ENCODE peak calls at places on chromosomes 11 and 22, in nine cellular contexts. X is lower lobe of right lung, A is Caco-2, F is SJSA1, U is GM12878, I is fibroblast of lung, Z is IMR-90, W is left ventricle myocardium inferior, G is neuronal stem cell. O is an unnamed sample. For H3K4me1, the result is how much of the 10 kb centered on the place peaks cover.

GRCh38 chr11:21511835-21512440 is 680.9 kb upstream of the ANO5 start:
- DNase-seq in X (peak), A (peak), F (no peak), U (no peak), I (no peak), Z (no peak), W (peak), G (peak), O (peak)

GRCh38 chr11:112516261-112516660 is 255.6 kb upstream of the PLET1 start:
- DNase-seq in X (no peak), A (no peak), F (no peak), U (no peak), I (no peak), Z (no peak), W (no peak), G (no peak), O (no peak)

GRCh38 chr11:126744699-126745098 is 255.9 kb downstream of the KIRREL3 start:
- DNase-seq in X (no peak), A (no peak), F (no peak), U (no peak), I (no peak), Z (no peak), W (no peak), G (no peak), O (no peak)

GRCh38 chr22:35971418-35972119 is 57.1 kb downstream of the RBFOX2 start:
- DNase-seq in X (no peak), A (no peak), F (peak), U (no peak), I (peak), Z (peak), W (no peak), G (no peak), O (no peak)

GRCh38 chr11:86484164-86484794 is 109.6 kb downstream of the CCDC81 start:
- DNase-seq in X (no peak), A (peak), F (peak), U (no peak), I (peak), Z (peak), W (peak), G (no peak), O (peak)

GRCh38 chr11:29119116-29119515 is 897.7 kb downstream of the KCNA4 start:
- DNase-seq in X (no peak), A (no peak), F (no peak), U (no peak), I (peak), Z (peak), W (no peak), G (no peak), O (no peak)

GRCh38 chr11:126862664-126863247 is 137.8 kb downstream of the KIRREL3 start:
- DNase-seq in X (no peak), A (no peak), F (no peak), U (no peak), I (no peak), Z (no peak), W (no peak), G (no peak), O (no peak)

GRCh38 chr11:134560066-134560465 is 148.0 kb upstream of the B3GAT1 start:
- DNase-seq in X (no peak), A (peak), F (no peak), U (no peak), I (no peak), Z (no peak), W (no peak), G (no peak), O (no peak)

GRCh38 chr11:13929551-13929950 is 33.0 kb upstream of the SPON1 start:
- DNase-seq in X (no peak), A (no peak), F (no peak), U (no peak), I (no peak), Z (no peak), W (no peak), G (no peak), O (no peak)

GRCh38 chr11:2752204-2752772 is 52.5 kb upstream of the KCNQ1OT1 start:
- DNase-seq in X (no peak), A (peak), F (peak), U (no peak), I (no peak), Z (peak), W (peak), G (no peak), O (no peak)

GRCh38 chr11:43269229-43269928 is 42.4 kb upstream of the API5 start:
- DNase-seq in X (no peak), A (no peak), F (no peak), U (no peak), I (no peak), Z (no peak), W (peak), G (no peak), O (no peak)

GRCh38 chr11:94680426-94680825 is 87.7 kb upstream of the AMOTL1 start:
- DNase-seq in X (no peak), A (no peak), F (no peak), U (no peak), I (no peak), Z (no peak), W (no peak), G (no peak), O (no peak)

GRCh38 chr11:86988351-86988881 is 33.2 kb upstream of the FZD4 start:
- DNase-seq in X (no peak), A (no peak), F (no peak), U (no peak), I (no peak), Z (no peak), W (no peak), G (no peak), O (no peak)

GRCh38 chr11:17649696-17650600 is 69.4 kb upstream of the MYOD1 start:
- DNase-seq in X (no peak), A (no peak), F (no peak), U (no peak), I (no peak), Z (no peak), W (no peak), G (no peak), O (no peak)

GRCh38 chr22:34966980-34967379 is 99.0 kb upstream of the ISX start:
- DNase-seq in X (no peak), A (no peak), F (peak), U (no peak), I (no peak), Z (no peak), W (no peak), G (no peak), O (no peak)

GRCh38 chr11:26084313-26084712 is 247.6 kb upstream of the ANO3 start:
- DNase-seq in X (no peak), A (no peak), F (no peak), U (no peak), I (peak), Z (no peak), W (no peak), G (no peak), O (no peak)

GRCh38 chr11:26088391-26088790 is 243.5 kb upstream of the ANO3 start:
- DNase-seq in X (no peak), A (no peak), F (no peak), U (no peak), I (peak), Z (peak), W (no peak), G (no peak), O (no peak)

GRCh38 chr11:26093206-26093605 is 238.7 kb upstream of the ANO3 start:
- DNase-seq in X (no peak), A (no peak), F (no peak), U (no peak), I (no peak), Z (no peak), W (no peak), G (no peak), O (no peak)

GRCh38 chr11:26087095-26087935 is 244.6 kb upstream of the ANO3 start:
- DNase-seq in X (no peak), A (no peak), F (no peak), U (peak), I (no peak), Z (no peak), W (no peak), G (no peak), O (no peak)
- H3K4me1 ChIP-seq in X (under half), A (under half), F (under half), U (under half), I (under half), Z (under half), W (under half), G (under half), O (under half)

DNA sequence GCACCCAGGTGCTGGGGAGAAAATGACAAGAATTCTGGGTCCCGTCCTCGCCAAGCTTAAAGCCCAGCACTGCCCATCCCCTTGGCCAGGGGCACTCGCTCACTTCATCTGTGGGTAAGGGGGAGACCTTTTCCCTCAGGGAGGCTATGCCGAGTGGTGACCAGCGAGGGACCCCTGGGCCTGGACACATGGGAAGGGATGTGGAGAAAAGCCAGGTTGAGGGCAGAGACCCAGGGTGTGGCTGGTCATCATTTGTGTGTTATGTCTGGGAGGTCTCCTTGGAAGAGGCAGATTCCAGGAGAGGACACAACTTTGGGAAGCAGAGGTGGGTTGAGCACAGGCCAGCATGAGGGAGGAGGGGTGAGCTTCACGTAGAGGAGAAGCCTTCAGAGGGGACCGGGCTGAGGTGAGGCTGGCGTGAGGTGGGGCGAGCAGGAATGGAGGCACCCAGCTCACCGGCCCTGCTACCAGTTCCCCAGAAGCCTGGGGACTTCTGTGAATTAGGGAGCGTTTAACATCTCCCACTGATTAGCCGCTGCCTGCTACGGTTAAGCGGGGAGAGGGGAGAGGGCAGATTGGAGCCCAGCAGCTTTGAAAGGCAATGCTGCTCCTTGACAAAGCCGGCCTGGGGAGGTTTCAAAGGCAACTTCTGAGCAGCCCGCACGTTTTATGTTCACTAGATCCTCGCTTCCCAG is 25.8 kb upstream of the NECTIN1 start:
- DNase-seq in X (no peak), A (peak), F (no peak), U (no peak), I (no peak), Z (no peak), W (no peak), G (no peak), O (no peak)
- H3K4me1 ChIP-seq in X (under half), A (under half), F (under half), U (under half), I (under half), Z (under half), W (under half), G (under half), O (under half)

DNA sequence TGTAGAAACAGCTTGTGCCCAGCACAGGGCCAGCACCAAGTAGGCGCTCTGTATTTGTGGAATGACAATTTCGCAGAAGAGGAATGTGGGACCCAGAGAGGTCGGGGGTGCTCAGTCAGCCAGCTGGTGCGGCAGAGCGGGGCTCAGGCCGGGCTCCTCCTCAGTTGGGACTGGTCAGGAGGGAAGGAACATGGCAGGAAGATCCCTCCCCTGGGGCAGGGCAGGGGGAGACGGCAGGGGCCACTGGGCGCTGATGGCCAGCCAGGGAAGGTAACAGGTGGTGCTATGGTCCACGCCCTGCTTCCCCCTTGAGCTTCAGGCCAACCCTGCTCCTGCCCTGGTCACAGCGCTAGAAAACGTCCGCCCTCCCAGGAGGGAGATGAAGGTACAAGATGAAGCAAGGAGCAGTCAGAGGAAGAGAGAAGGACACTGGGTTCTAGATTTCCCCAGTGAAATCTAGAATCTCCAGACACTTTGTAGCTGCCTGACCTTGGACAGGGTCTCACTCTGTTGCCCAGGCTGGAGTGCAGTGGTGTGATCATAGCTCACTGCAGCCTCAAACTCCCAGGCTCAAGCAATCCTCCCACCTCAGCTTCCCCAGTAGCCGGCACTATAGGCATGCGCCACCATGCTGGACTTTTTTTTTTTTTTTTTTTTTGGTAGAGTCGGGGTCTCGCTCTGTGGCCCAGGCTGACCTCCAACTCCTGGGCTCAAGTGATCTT is 13.5 kb upstream of the SPI1 start:
- DNase-seq in X (peak), A (no peak), F (no peak), U (no peak), I (no peak), Z (no peak), W (no peak), G (no peak), O (no peak)
- H3K4me1 ChIP-seq in X (half or more), A (under half), F (under half), U (under half), I (under half), Z (under half), W (under half), G (under half), O (under half)

DNA sequence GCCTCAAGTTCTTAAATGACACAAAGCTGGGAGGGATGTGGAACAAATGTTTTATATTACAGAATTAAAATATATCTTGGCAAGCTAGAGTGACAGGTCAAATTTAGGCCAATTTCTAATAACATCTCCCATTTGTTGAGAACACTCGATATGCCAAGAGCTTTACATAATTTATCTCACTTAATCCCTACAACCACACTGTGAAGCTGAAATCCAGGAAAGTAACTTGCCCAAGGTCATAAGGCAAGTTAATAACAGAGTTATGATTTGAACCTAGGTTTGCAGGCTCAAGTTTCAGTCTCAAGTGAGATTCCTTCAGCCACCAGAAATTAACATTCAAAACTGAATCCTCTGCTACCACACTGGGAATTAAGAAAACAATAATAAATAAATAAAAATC is 38.3 kb downstream of the RAB30 start:
- DNase-seq in X (no peak), A (no peak), F (no peak), U (no peak), I (no peak), Z (no peak), W (no peak), G (no peak), O (no peak)
- H3K4me1 ChIP-seq in X (under half), A (under half), F (under half), U (under half), I (under half), Z (under half), W (half or more), G (under half), O (under half)

DNA sequence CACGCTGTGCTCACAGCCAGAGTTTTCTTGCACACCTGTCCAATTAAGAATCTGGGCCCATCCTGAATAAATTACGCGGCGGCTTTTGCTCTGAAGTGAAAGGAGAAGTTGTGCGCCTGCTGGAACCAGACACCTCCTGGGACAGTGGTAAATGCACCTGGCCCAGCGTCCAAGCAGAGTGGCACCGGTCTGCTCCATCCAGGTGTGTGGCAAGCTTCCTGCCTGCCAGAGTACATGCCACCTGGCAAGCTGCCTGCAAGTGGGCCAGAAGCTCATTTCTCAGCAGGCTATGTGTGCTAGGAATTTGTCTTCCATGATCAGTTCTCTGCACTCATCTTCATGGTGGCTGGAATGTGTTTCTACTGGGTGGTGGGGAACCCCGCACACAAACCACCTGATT is 660.6 kb downstream of the ETS1 start:
- DNase-seq in X (no peak), A (no peak), F (no peak), U (no peak), I (no peak), Z (no peak), W (no peak), G (no peak), O (no peak)
- H3K4me1 ChIP-seq in X (under half), A (under half), F (under half), U (under half), I (under half), Z (under half), W (under half), G (under half), O (under half)

DNA sequence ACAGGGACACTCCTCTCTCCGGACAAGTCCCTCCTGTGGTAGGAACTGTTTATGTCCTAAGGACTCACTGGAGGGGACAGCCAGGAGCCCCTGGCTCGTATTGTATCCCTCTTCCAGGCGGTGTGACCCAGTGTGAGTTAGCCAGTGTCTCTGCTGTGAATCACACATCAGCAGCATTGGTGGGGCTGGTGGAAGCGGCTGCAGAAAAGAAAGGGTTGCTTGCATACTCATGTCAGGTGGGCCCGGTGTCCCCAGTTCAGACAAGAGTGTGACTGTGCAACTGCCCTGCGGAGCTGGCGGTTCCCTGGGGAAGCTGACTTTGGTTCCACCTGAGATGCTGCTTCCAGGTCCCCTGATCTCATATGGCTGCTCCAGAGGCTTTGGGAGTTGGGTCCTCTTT is 99.4 kb downstream of the ZBTB16 start:
- DNase-seq in X (no peak), A (no peak), F (no peak), U (no peak), I (no peak), Z (peak), W (no peak), G (no peak), O (no peak)
- H3K4me1 ChIP-seq in X (half or more), A (under half), F (under half), U (under half), I (under half), Z (under half), W (half or more), G (under half), O (half or more)

GRCh38 chr11:76798202-76798581 is 15.0 kb downstream of the TSKU start:
- DNase-seq in X (no peak), A (peak), F (no peak), U (no peak), I (no peak), Z (no peak), W (no peak), G (no peak), O (no peak)
- H3K4me1 ChIP-seq in X (under half), A (under half), F (under half), U (under half), I (under half), Z (under half), W (under half), G (under half), O (under half)

GRCh38 chr11:73386568-73386967 is 10.4 kb downstream of the RELT start:
- DNase-seq in X (no peak), A (no peak), F (no peak), U (no peak), I (no peak), Z (no peak), W (no peak), G (no peak), O (no peak)
- H3K4me1 ChIP-seq in X (half or more), A (under half), F (half or more), U (half or more), I (under half), Z (under half), W (half or more), G (under half), O (under half)

DNA sequence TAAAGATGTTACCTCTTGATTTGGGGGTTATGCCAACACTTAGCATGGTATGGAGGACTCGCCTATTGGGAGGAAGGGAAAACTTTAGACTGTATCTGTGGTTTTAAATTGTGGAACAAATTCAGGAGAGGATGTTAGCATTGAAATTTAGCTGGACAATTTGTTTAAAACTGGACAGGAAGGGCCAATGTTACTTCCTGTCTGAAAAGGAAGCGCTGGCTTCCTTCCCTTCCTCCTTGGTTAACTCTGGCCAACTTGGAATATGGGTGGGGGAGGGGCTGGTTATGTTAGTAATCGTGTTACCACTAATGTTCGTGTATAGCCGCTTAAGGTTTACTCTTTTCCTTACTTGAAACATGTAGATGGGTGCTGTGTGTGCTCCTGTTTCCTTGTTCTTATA is 13.9 kb downstream of the CTNND1 start:
- DNase-seq in X (no peak), A (no peak), F (peak), U (no peak), I (no peak), Z (no peak), W (no peak), G (no peak), O (no peak)
- H3K4me1 ChIP-seq in X (half or more), A (half or more), F (half or more), U (under half), I (under half), Z (under half), W (half or more), G (under half), O (under half)

O was measured in ovary.